ENCODE peak calls at places on chromosomes 1 and 21, in six cellular contexts. P, I, Z, A, E and S are unnamed samples.

GRCh38 chr1:185533596-185533995 is 200.6 kb upstream of the HMCN1 start:
- DNase-seq in P (no peak), I (no peak), Z (no peak), A (no peak), E (no peak), S (no peak)

GRCh38 chr1:25727819-25728286 is 72.1 kb upstream of the SELENON start:
- DNase-seq in P (no peak), I (peak; percentile 34), Z (peak; percentile 58), A (no peak), E (peak; percentile 82), S (peak; percentile 84)

GRCh38 chr1:145992502-145992936 is 3.9 kb downstream of the TXNIP start:
- DNase-seq in P (no peak), I (no peak), Z (no peak), A (no peak), E (no peak), S (no peak)

GRCh38 chr1:247923941-247924340 is 748 bp upstream of the OR2AJ1 start:
- DNase-seq in P (no peak), I (peak; percentile 57), Z (no peak), A (no peak), E (no peak), S (no peak)

GRCh38 chr21:32726742-32727477 is 903 bp downstream of the SYNJ1 start:
- DNase-seq in P (peak; percentile 28), I (peak; percentile 25), Z (peak; percentile 36), A (peak; percentile 21), E (peak; percentile 34), S (peak; percentile 46)

GRCh38 chr1:89525169-89525855 is 683 bp downstream of the LRRC8B start:
- DNase-seq in P (no peak), I (peak; percentile 73), Z (peak; percentile 54), A (peak; percentile 76), E (peak; percentile 68), S (peak; percentile 58)

GRCh38 chr1:151891515-151891914 is 17.8 kb downstream of the THEM4 start:
- DNase-seq in P (no peak), I (no peak), Z (no peak), A (no peak), E (no peak), S (no peak)

GRCh38 chr1:215081566-215082531 is 688 bp upstream of the KCNK2 start:
- DNase-seq in P (no peak), I (peak; percentile 56), Z (peak; percentile 44), A (no peak), E (peak; percentile 5), S (peak; percentile 4)

GRCh38 chr1:204331275-204331674 is 28.5 kb downstream of the PLEKHA6 start:
- DNase-seq in P (peak; percentile 73), I (no peak), Z (no peak), A (no peak), E (no peak), S (peak; percentile 57)

GRCh38 chr1:232247669-232248068 is 382.3 kb downstream of the SIPA1L2 start:
- DNase-seq in P (no peak), I (no peak), Z (no peak), A (no peak), E (no peak), S (no peak)

GRCh38 chr1:206447079-206447780 is 23.0 kb upstream of the IKBKE start:
- DNase-seq in P (no peak), I (no peak), Z (peak; percentile 38), A (no peak), E (peak; percentile 77), S (no peak)

GRCh38 chr1:223834660-223835263 is 11.0 kb downstream of the TP53BP2 start:
- DNase-seq in P (peak; percentile 63), I (no peak), Z (no peak), A (no peak), E (no peak), S (no peak)

GRCh38 chr1:228982637-228983036 is 247.4 kb downstream of the RHOU start:
- DNase-seq in P (no peak), I (no peak), Z (no peak), A (no peak), E (no peak), S (no peak)

GRCh38 chr1:36273024-36273423 is 33.1 kb upstream of the SH3D21 start:
- DNase-seq in P (no peak), I (no peak), Z (no peak), A (no peak), E (no peak), S (no peak)

GRCh38 chr1:150061632-150062101 is 5.9 kb upstream of the VPS45 start:
- DNase-seq in P (peak; percentile 94), I (no peak), Z (no peak), A (no peak), E (no peak), S (peak; percentile 9)

GRCh38 chr1:234973426-234974250 is 155.0 kb downstream of the TOMM20 start:
- DNase-seq in P (no peak), I (no peak), Z (no peak), A (no peak), E (no peak), S (no peak)

GRCh38 chr1:19156676-19157075 is 53.4 kb downstream of the UBR4 start:
- DNase-seq in P (peak; percentile 94), I (no peak), Z (no peak), A (no peak), E (no peak), S (no peak)

GRCh38 chr1:19960621-19961020 is 18.8 kb downstream of the PLA2G2A start:
- DNase-seq in P (no peak), I (peak; percentile 46), Z (no peak), A (peak; percentile 4), E (no peak), S (no peak)

GRCh38 chr1:89872567-89872966 is 51.7 kb downstream of the LRRC8D start:
- DNase-seq in P (no peak), I (no peak), Z (no peak), A (no peak), E (no peak), S (no peak)

GRCh38 chr21:43974791-43975468 is 37.2 kb upstream of the TRAPPC10 start:
- DNase-seq in P (no peak), I (no peak), Z (no peak), A (no peak), E (no peak), S (no peak)

GRCh38 chr1:108149796-108150467 is 50.2 kb downstream of the SLC25A24 start:
- DNase-seq in P (no peak), I (no peak), Z (no peak), A (no peak), E (no peak), S (no peak)
- H3K36me3 ChIP-seq in P (peaks cover 66% of the 10 kb centered on the region), I (no peaks in the 10 kb centered on the region), Z (peaks cover 15% of the 10 kb centered on the region), A (no peaks in the 10 kb centered on the region), E (peaks cover 63% of the 10 kb centered on the region), S (no peaks in the 10 kb centered on the region)

GRCh38 chr21:28738305-28738704 is 254.4 kb downstream of the LTN1 start:
- DNase-seq in P (no peak), I (no peak), Z (no peak), A (no peak), E (no peak), S (no peak)
- H3K4me1 ChIP-seq in P (peaks cover 11% of the 10 kb centered on the region), I (peaks cover 12% of the 10 kb centered on the region), Z (peaks cover 7% of the 10 kb centered on the region), A (no peaks in the 10 kb centered on the region), E (peaks cover 2% of the 10 kb centered on the region), S (peaks cover 12% of the 10 kb centered on the region)

GRCh38 chr1:42913426-42914091 is 45.1 kb downstream of the SLC2A1 start:
- DNase-seq in P (peak; percentile 86), I (peak; percentile 93), Z (peak; percentile 83), A (peak; percentile 82), E (peak; percentile 67), S (peak; percentile 76)
- TF ChIP-seq EZH2phosphoT487 in P (no peak), I (no peak), Z (no peak), A (no peak), E (no peak), S (no peak)

DNA sequence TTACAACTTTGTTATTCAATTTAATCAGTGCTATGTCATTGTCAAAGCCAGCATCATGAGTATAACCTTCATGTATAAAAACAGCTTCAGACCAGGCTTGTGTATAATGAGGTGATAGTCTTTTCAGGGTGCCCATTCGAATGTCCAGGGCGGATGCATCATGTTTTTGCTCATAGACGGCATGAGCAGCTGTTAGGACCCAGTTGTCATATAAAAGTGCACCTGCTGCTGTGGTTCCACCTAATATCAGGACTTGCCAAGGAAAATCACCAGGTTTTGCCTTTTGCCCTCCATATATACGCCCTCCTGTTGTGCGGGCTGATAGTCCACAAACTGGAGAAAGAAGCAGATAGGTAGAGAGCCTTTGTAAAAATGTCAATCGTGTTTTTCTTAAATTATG is 14.9 kb downstream of the TARDBP start:
- DNase-seq in P (no peak), I (no peak), Z (no peak), A (no peak), E (no peak), S (no peak)
- H3K36me3 ChIP-seq in P (peaks cover 33% of the 10 kb centered on the region), I (peaks cover 46% of the 10 kb centered on the region), Z (peaks cover 25% of the 10 kb centered on the region), A (peaks cover 74% of the 10 kb centered on the region), E (peaks cover 52% of the 10 kb centered on the region), S (peaks cover 4% of the 10 kb centered on the region)